ENCODE peak calls at places on chromosomes 13 and 19, in eight cellular contexts. H, A, Q, F, N, K, Y and S are unnamed samples.

GRCh38 chr19:13396256-13397080 is 109.8 kb downstream of the CACNA1A start:
- DNase-seq in K (peak), F (peak), N (no peak), H (no peak), A (no peak), Q (no peak), Y (peak), S (peak)

GRCh38 chr13:108496364-108497215 is 132.8 kb upstream of the MYO16 start:
- DNase-seq in N (no peak), Y (no peak), H (no peak), F (no peak), A (no peak), K (no peak), Q (no peak), S (no peak)

GRCh38 chr19:11479470-11480080 is 1.3 kb downstream of the ELAVL3 start:
- DNase-seq in Q (peak), K (no peak), F (no peak), Y (peak), H (peak), N (no peak), A (peak), S (no peak)

GRCh38 chr13:78652651-78653050 is 6.3 kb downstream of the OBI1 start:
- DNase-seq in Q (no peak), H (no peak), Y (no peak), K (no peak), F (no peak), N (no peak), A (no peak), S (no peak)

GRCh38 chr13:46176756-46177155 is 5.2 kb downstream of the LCP1 start:
- DNase-seq in Y (no peak), K (no peak), Q (no peak), N (no peak), H (no peak), F (no peak), A (no peak), S (peak)

GRCh38 chr19:34128558-34129250 is 43.6 kb upstream of the LSM14A start:
- DNase-seq in K (no peak), N (no peak), Q (no peak), Y (no peak), H (no peak), F (no peak), A (no peak), S (no peak)

GRCh38 chr13:103039183-103039582 is 27.0 kb downstream of the SLC10A2 start:
- DNase-seq in K (no peak), H (no peak), N (no peak), A (no peak), F (no peak), Q (no peak), Y (no peak), S (no peak)

GRCh38 chr13:67036694-67037093 is 193.4 kb downstream of the PCDH9 start:
- DNase-seq in K (no peak), A (no peak), Q (no peak), Y (peak), F (no peak), H (no peak), N (no peak), S (no peak)

GRCh38 chr13:46475586-46475991 is 77.4 kb upstream of the LRCH1 start:
- DNase-seq in H (no peak), Y (no peak), Q (no peak), A (no peak), F (no peak), N (no peak), K (no peak), S (no peak)

GRCh38 chr13:99322297-99323103 is 15.3 kb upstream of the GPR183 start:
- DNase-seq in Y (no peak), N (no peak), K (no peak), Q (no peak), H (no peak), F (no peak), A (no peak), S (peak)

GRCh38 chr19:991174-991931 is 7.2 kb downstream of the WDR18 start:
- DNase-seq in H (peak), Q (no peak), N (peak), F (no peak), K (no peak), Y (peak), A (no peak), S (peak)